ENCODE peak calls at places on chromosomes 7 and 10, in eight cellular contexts. One of them, this sample, is unnamed.

GRCh38 chr7:28996836-28997235 is 38.7 kb upstream of the TRIL start:
- DNase-seq in T1000: no peak
- DNase-seq in NB4: no peak
- DNase-seq in neural crest cell: no peak
- DNase-seq in RKO: peak
- DNase-seq in endothelial cell: no peak
- DNase-seq in CD4-positive, alpha-beta T cell: no peak
- DNase-seq in stimulated activated CD8-positive, alpha-beta memory T cell treated with anti-CD3 and anti-CD28 coated beads, Interleukin-12 subunit alpha, Interleukin-12 subunit beta, amount 100 ng/mL, for 4 hours: no peak
- DNase-seq in this sample: no peak

GRCh38 chr7:100675581-100676350 is 2.2 kb downstream of the GNB2 start:
- DNase-seq in NB4: peak
- DNase-seq in endothelial cell: peak
- DNase-seq in stimulated activated CD8-positive, alpha-beta memory T cell treated with anti-CD3 and anti-CD28 coated beads, Interleukin-12 subunit alpha, Interleukin-12 subunit beta, amount 100 ng/mL, for 4 hours: peak
- DNase-seq in CD4-positive, alpha-beta T cell: peak
- DNase-seq in neural crest cell: peak
- DNase-seq in RKO: peak
- DNase-seq in T1000: peak
- DNase-seq in this sample: peak

GRCh38 chr10:101774589-101775272 is 1.2 kb downstream of the FGF8 start:
- DNase-seq in CD4-positive, alpha-beta T cell: no peak
- DNase-seq in NB4: no peak
- DNase-seq in RKO: no peak
- DNase-seq in neural crest cell: no peak
- DNase-seq in endothelial cell: peak
- DNase-seq in T1000: no peak
- DNase-seq in stimulated activated CD8-positive, alpha-beta memory T cell treated with anti-CD3 and anti-CD28 coated beads, Interleukin-12 subunit alpha, Interleukin-12 subunit beta, amount 100 ng/mL, for 4 hours: no peak
- DNase-seq in this sample: no peak

GRCh38 chr10:104300736-104301292 is 31.8 kb downstream of the GSTO2 start:
- DNase-seq in stimulated activated CD8-positive, alpha-beta memory T cell treated with anti-CD3 and anti-CD28 coated beads, Interleukin-12 subunit alpha, Interleukin-12 subunit beta, amount 100 ng/mL, for 4 hours: no peak
- DNase-seq in RKO: peak
- DNase-seq in neural crest cell: no peak
- DNase-seq in endothelial cell: no peak
- DNase-seq in NB4: no peak
- DNase-seq in CD4-positive, alpha-beta T cell: no peak
- DNase-seq in T1000: peak
- DNase-seq in this sample: no peak

GRCh38 chr10:109953745-109954144 is 30.4 kb upstream of the XPNPEP1 start:
- DNase-seq in CD4-positive, alpha-beta T cell: no peak
- DNase-seq in neural crest cell: no peak
- DNase-seq in NB4: no peak
- DNase-seq in RKO: no peak
- DNase-seq in endothelial cell: no peak
- DNase-seq in stimulated activated CD8-positive, alpha-beta memory T cell treated with anti-CD3 and anti-CD28 coated beads, Interleukin-12 subunit alpha, Interleukin-12 subunit beta, amount 100 ng/mL, for 4 hours: no peak
- DNase-seq in T1000: no peak
- DNase-seq in this sample: no peak

GRCh38 chr10:44261296-44261695 is 123.6 kb downstream of the CXCL12 start:
- DNase-seq in CD4-positive, alpha-beta T cell: no peak
- DNase-seq in neural crest cell: no peak
- DNase-seq in T1000: no peak
- DNase-seq in RKO: no peak
- DNase-seq in NB4: no peak
- DNase-seq in endothelial cell: no peak
- DNase-seq in stimulated activated CD8-positive, alpha-beta memory T cell treated with anti-CD3 and anti-CD28 coated beads, Interleukin-12 subunit alpha, Interleukin-12 subunit beta, amount 100 ng/mL, for 4 hours: no peak
- DNase-seq in this sample: no peak

GRCh38 chr10:23338155-23338828 is 6.3 kb downstream of the C10orf67 start:
- DNase-seq in T1000: peak
- DNase-seq in stimulated activated CD8-positive, alpha-beta memory T cell treated with anti-CD3 and anti-CD28 coated beads, Interleukin-12 subunit alpha, Interleukin-12 subunit beta, amount 100 ng/mL, for 4 hours: no peak
- DNase-seq in endothelial cell: no peak
- DNase-seq in neural crest cell: no peak
- DNase-seq in RKO: no peak
- DNase-seq in CD4-positive, alpha-beta T cell: no peak
- DNase-seq in NB4: no peak
- DNase-seq in this sample: no peak

GRCh38 chr10:96670786-96671185 is 49.5 kb downstream of the PIK3AP1 start:
- DNase-seq in CD4-positive, alpha-beta T cell: no peak
- DNase-seq in endothelial cell: no peak
- DNase-seq in T1000: no peak
- DNase-seq in stimulated activated CD8-positive, alpha-beta memory T cell treated with anti-CD3 and anti-CD28 coated beads, Interleukin-12 subunit alpha, Interleukin-12 subunit beta, amount 100 ng/mL, for 4 hours: no peak
- DNase-seq in RKO: no peak
- DNase-seq in neural crest cell: no peak
- DNase-seq in NB4: no peak
- DNase-seq in this sample: no peak

GRCh38 chr7:96708872-96709271 is 774 bp downstream of the SEM1 start:
- DNase-seq in RKO: no peak
- DNase-seq in NB4: no peak
- DNase-seq in CD4-positive, alpha-beta T cell: no peak
- DNase-seq in stimulated activated CD8-positive, alpha-beta memory T cell treated with anti-CD3 and anti-CD28 coated beads, Interleukin-12 subunit alpha, Interleukin-12 subunit beta, amount 100 ng/mL, for 4 hours: no peak
- DNase-seq in neural crest cell: no peak
- DNase-seq in T1000: no peak
- DNase-seq in endothelial cell: no peak
- DNase-seq in this sample: no peak

GRCh38 chr7:154484406-154484805 is 432.2 kb downstream of the DPP6 start:
- DNase-seq in T1000: no peak
- DNase-seq in NB4: no peak
- DNase-seq in endothelial cell: no peak
- DNase-seq in RKO: no peak
- DNase-seq in stimulated activated CD8-positive, alpha-beta memory T cell treated with anti-CD3 and anti-CD28 coated beads, Interleukin-12 subunit alpha, Interleukin-12 subunit beta, amount 100 ng/mL, for 4 hours: no peak
- DNase-seq in neural crest cell: no peak
- DNase-seq in CD4-positive, alpha-beta T cell: no peak
- DNase-seq in this sample: peak

GRCh38 chr10:115063702-115064479 is 29.3 kb upstream of the ATRNL1 start:
- DNase-seq in NB4: no peak
- DNase-seq in RKO: no peak
- DNase-seq in CD4-positive, alpha-beta T cell: no peak
- DNase-seq in neural crest cell: no peak
- DNase-seq in stimulated activated CD8-positive, alpha-beta memory T cell treated with anti-CD3 and anti-CD28 coated beads, Interleukin-12 subunit alpha, Interleukin-12 subunit beta, amount 100 ng/mL, for 4 hours: no peak
- DNase-seq in T1000: no peak
- DNase-seq in endothelial cell: no peak
- DNase-seq in this sample: no peak

GRCh38 chr7:120709931-120710330 is 148.0 kb downstream of the TSPAN12 start:
- DNase-seq in stimulated activated CD8-positive, alpha-beta memory T cell treated with anti-CD3 and anti-CD28 coated beads, Interleukin-12 subunit alpha, Interleukin-12 subunit beta, amount 100 ng/mL, for 4 hours: no peak
- DNase-seq in CD4-positive, alpha-beta T cell: no peak
- DNase-seq in endothelial cell: no peak
- DNase-seq in neural crest cell: no peak
- DNase-seq in RKO: peak
- DNase-seq in T1000: no peak
- DNase-seq in NB4: no peak
- DNase-seq in this sample: no peak

GRCh38 chr7:132145466-132145865 is 430.8 kb downstream of the PLXNA4 start:
- DNase-seq in stimulated activated CD8-positive, alpha-beta memory T cell treated with anti-CD3 and anti-CD28 coated beads, Interleukin-12 subunit alpha, Interleukin-12 subunit beta, amount 100 ng/mL, for 4 hours: no peak
- DNase-seq in RKO: peak
- DNase-seq in endothelial cell: no peak
- DNase-seq in neural crest cell: no peak
- DNase-seq in T1000: no peak
- DNase-seq in NB4: no peak
- DNase-seq in CD4-positive, alpha-beta T cell: no peak
- DNase-seq in this sample: no peak

GRCh38 chr10:56823849-56824248 is 462.8 kb upstream of the ZWINT start:
- DNase-seq in neural crest cell: no peak
- DNase-seq in CD4-positive, alpha-beta T cell: no peak
- DNase-seq in endothelial cell: no peak
- DNase-seq in RKO: peak
- DNase-seq in stimulated activated CD8-positive, alpha-beta memory T cell treated with anti-CD3 and anti-CD28 coated beads, Interleukin-12 subunit alpha, Interleukin-12 subunit beta, amount 100 ng/mL, for 4 hours: no peak
- DNase-seq in T1000: peak
- DNase-seq in NB4: peak
- DNase-seq in this sample: no peak

GRCh38 chr10:99345350-99345749 is 16.2 kb downstream of the CNNM1 start:
- DNase-seq in T1000: peak
- DNase-seq in NB4: no peak
- DNase-seq in CD4-positive, alpha-beta T cell: no peak
- DNase-seq in RKO: no peak
- DNase-seq in endothelial cell: no peak
- DNase-seq in neural crest cell: no peak
- DNase-seq in stimulated activated CD8-positive, alpha-beta memory T cell treated with anti-CD3 and anti-CD28 coated beads, Interleukin-12 subunit alpha, Interleukin-12 subunit beta, amount 100 ng/mL, for 4 hours: no peak
- DNase-seq in this sample: no peak

GRCh38 chr10:112307631-112308502 is 24.7 kb downstream of the TECTB start:
- DNase-seq in NB4: peak
- DNase-seq in neural crest cell: peak
- DNase-seq in RKO: peak
- DNase-seq in stimulated activated CD8-positive, alpha-beta memory T cell treated with anti-CD3 and anti-CD28 coated beads, Interleukin-12 subunit alpha, Interleukin-12 subunit beta, amount 100 ng/mL, for 4 hours: no peak
- DNase-seq in CD4-positive, alpha-beta T cell: no peak
- DNase-seq in T1000: no peak
- DNase-seq in endothelial cell: peak
- DNase-seq in this sample: peak

GRCh38 chr7:70383947-70384475 is 747.9 kb upstream of the GALNT17 start:
- DNase-seq in T1000: no peak
- DNase-seq in RKO: no peak
- DNase-seq in stimulated activated CD8-positive, alpha-beta memory T cell treated with anti-CD3 and anti-CD28 coated beads, Interleukin-12 subunit alpha, Interleukin-12 subunit beta, amount 100 ng/mL, for 4 hours: no peak
- DNase-seq in CD4-positive, alpha-beta T cell: no peak
- DNase-seq in neural crest cell: no peak
- DNase-seq in endothelial cell: no peak
- DNase-seq in NB4: no peak
- DNase-seq in this sample: no peak

GRCh38 chr7:131108212-131108980 is 219.3 kb upstream of the MKLN1 start:
- DNase-seq in stimulated activated CD8-positive, alpha-beta memory T cell treated with anti-CD3 and anti-CD28 coated beads, Interleukin-12 subunit alpha, Interleukin-12 subunit beta, amount 100 ng/mL, for 4 hours: no peak
- DNase-seq in RKO: peak
- DNase-seq in T1000: no peak
- DNase-seq in CD4-positive, alpha-beta T cell: no peak
- DNase-seq in NB4: peak
- DNase-seq in neural crest cell: no peak
- DNase-seq in endothelial cell: no peak
- DNase-seq in this sample: peak

GRCh38 chr10:51667992-51668689 is 31.3 kb downstream of the CSTF2T start:
- DNase-seq in neural crest cell: no peak
- DNase-seq in RKO: peak
- DNase-seq in CD4-positive, alpha-beta T cell: no peak
- DNase-seq in stimulated activated CD8-positive, alpha-beta memory T cell treated with anti-CD3 and anti-CD28 coated beads, Interleukin-12 subunit alpha, Interleukin-12 subunit beta, amount 100 ng/mL, for 4 hours: no peak
- DNase-seq in T1000: no peak
- DNase-seq in endothelial cell: no peak
- DNase-seq in NB4: no peak
- DNase-seq in this sample: no peak

GRCh38 chr10:68315582-68315981 is 16.3 kb upstream of the HNRNPH3 start:
- DNase-seq in RKO: no peak
- DNase-seq in CD4-positive, alpha-beta T cell: no peak
- DNase-seq in stimulated activated CD8-positive, alpha-beta memory T cell treated with anti-CD3 and anti-CD28 coated beads, Interleukin-12 subunit alpha, Interleukin-12 subunit beta, amount 100 ng/mL, for 4 hours: no peak
- DNase-seq in neural crest cell: no peak
- DNase-seq in T1000: no peak
- DNase-seq in NB4: no peak
- DNase-seq in endothelial cell: no peak
- DNase-seq in this sample: no peak

GRCh38 chr10:102646610-102647432 is 2.5 kb downstream of the TRIM8 start:
- DNase-seq in NB4: peak
- DNase-seq in CD4-positive, alpha-beta T cell: no peak
- DNase-seq in T1000: no peak
- DNase-seq in stimulated activated CD8-positive, alpha-beta memory T cell treated with anti-CD3 and anti-CD28 coated beads, Interleukin-12 subunit alpha, Interleukin-12 subunit beta, amount 100 ng/mL, for 4 hours: no peak
- DNase-seq in neural crest cell: no peak
- DNase-seq in endothelial cell: no peak
- DNase-seq in RKO: no peak
- DNase-seq in this sample: no peak

GRCh38 chr10:97127960-97128850 is 57.6 kb downstream of the SLIT1 start:
- DNase-seq in stimulated activated CD8-positive, alpha-beta memory T cell treated with anti-CD3 and anti-CD28 coated beads, Interleukin-12 subunit alpha, Interleukin-12 subunit beta, amount 100 ng/mL, for 4 hours: no peak
- DNase-seq in T1000: no peak
- DNase-seq in NB4: peak
- DNase-seq in RKO: no peak
- DNase-seq in endothelial cell: no peak
- DNase-seq in CD4-positive, alpha-beta T cell: no peak
- DNase-seq in neural crest cell: no peak
- DNase-seq in this sample: no peak

GRCh38 chr7:29843738-29844137 is 37.4 kb downstream of the WIPF3 start:
- DNase-seq in endothelial cell: no peak
- DNase-seq in CD4-positive, alpha-beta T cell: no peak
- DNase-seq in stimulated activated CD8-positive, alpha-beta memory T cell treated with anti-CD3 and anti-CD28 coated beads, Interleukin-12 subunit alpha, Interleukin-12 subunit beta, amount 100 ng/mL, for 4 hours: no peak
- DNase-seq in NB4: no peak
- DNase-seq in T1000: no peak
- DNase-seq in RKO: no peak
- DNase-seq in neural crest cell: no peak
- DNase-seq in this sample: no peak

This sample was measured in frontal cortex.